ENCODE peak calls at places on chromosome 18, in four cellular contexts. B, T, I and G are unnamed samples. For H3K4me1, the result is how much of the 10 kb centered on the place peaks cover.

GRCh38 chr18:72692595-72692994 is 148.5 kb upstream of the CBLN2 start:
- DNase-seq in T (no peak), I (no peak), B (no peak), G (no peak)

GRCh38 chr18:51194604-51195003 is 2.9 kb downstream of the MEX3C start:
- DNase-seq in T (no peak), B (no peak), I (peak), G (peak)

GRCh38 chr18:79847606-79848293 is 50.0 kb downstream of the KCNG2 start:
- DNase-seq in T (no peak), I (no peak), B (no peak), G (no peak)

GRCh38 chr18:45505497-45506206 is 109.6 kb upstream of the SLC14A2 start:
- DNase-seq in T (no peak), B (peak), I (peak), G (peak)

GRCh38 chr18:22428672-22429071 is 11.0 kb upstream of the CTAGE1 start:
- DNase-seq in T (peak), I (peak), B (peak), G (peak)

GRCh38 chr18:45413180-45413836 is 202.0 kb upstream of the SLC14A2 start:
- DNase-seq in B (no peak), I (no peak), T (no peak), G (peak)

GRCh38 chr18:46067431-46068007 is 4.5 kb downstream of the PSTPIP2 start:
- DNase-seq in B (peak), I (peak), T (peak), G (no peak)

GRCh38 chr18:36895606-36896005 is 66.7 kb downstream of the KIAA1328 start:
- DNase-seq in T (no peak), I (no peak), B (no peak), G (no peak)

GRCh38 chr18:41674466-41674865 is 280.6 kb upstream of the PIK3C3 start:
- DNase-seq in T (no peak), B (no peak), I (no peak), G (no peak)

GRCh38 chr18:12264854-12265253 is 10.7 kb downstream of the CIDEA start:
- DNase-seq in T (no peak), I (no peak), B (no peak), G (no peak)

GRCh38 chr18:31402026-31402373 is 25.4 kb downstream of the DSG4 start:
- DNase-seq in B (no peak), I (no peak), T (no peak), G (no peak)

GRCh38 chr18:13617826-13618515 is 108.4 kb downstream of the FAM210A start:
- DNase-seq in B (no peak), I (no peak), T (no peak), G (no peak)

GRCh38 chr18:51290864-51291263 is 93.4 kb upstream of the MEX3C start:
- DNase-seq in T (no peak), B (no peak), I (no peak), G (no peak)

GRCh38 chr18:21741511-21742322 is 1.1 kb downstream of the MIB1 start:
- DNase-seq in I (peak), T (peak), B (peak), G (peak)

GRCh38 chr18:54743596-54743995 is 84.7 kb upstream of the RAB27B start:
- DNase-seq in B (no peak), I (no peak), T (no peak), G (no peak)

GRCh38 chr18:37543321-37543720 is 22.3 kb downstream of the CELF4 start:
- DNase-seq in I (no peak), B (no peak), T (no peak), G (no peak)

GRCh38 chr18:23683155-23683554 is 6.1 kb upstream of the LAMA3 start:
- DNase-seq in I (no peak), T (no peak), B (no peak), G (no peak)

GRCh38 chr18:23784811-23785245 is 95.6 kb downstream of the LAMA3 start:
- DNase-seq in T (peak), I (peak), B (peak), G (peak)

GRCh38 chr18:6488956-6489355 is 74.2 kb upstream of the L3MBTL4 start:
- DNase-seq in T (peak), B (no peak), I (no peak), G (no peak)

GRCh38 chr18:54899500-54899899 is 59.8 kb downstream of the CCDC68 start:
- DNase-seq in I (no peak), T (no peak), B (no peak), G (no peak)

GRCh38 chr18:76450912-76451421 is 44.1 kb downstream of the ZNF516 start:
- DNase-seq in B (peak), I (peak), T (peak), G (peak)

GRCh38 chr18:49667462-49667861 is 105.6 kb downstream of the LIPG start:
- DNase-seq in T (no peak), I (no peak), B (no peak), G (no peak)

GRCh38 chr18:76736309-76736708 is 86.0 kb upstream of the ZNF236 start:
- DNase-seq in B (no peak), I (no peak), T (no peak), G (no peak)

GRCh38 chr18:3593381-3593903 is 143.5 kb downstream of the TGIF1 start:
- DNase-seq in B (peak), I (peak), T (peak), G (peak)

GRCh38 chr18:2627821-2628276 is 27.7 kb upstream of the SMCHD1 start:
- DNase-seq in I (peak), T (peak), B (peak), G (peak)

GRCh38 chr18:24118750-24119577 is 19.9 kb upstream of the CABYR start:
- DNase-seq in B (peak), I (peak), T (peak), G (peak)

GRCh38 chr18:58262581-58262980 is 218.6 kb downstream of the NEDD4L start:
- DNase-seq in I (no peak), B (no peak), T (no peak), G (no peak)

GRCh38 chr18:58263733-58264469 is 219.9 kb downstream of the NEDD4L start:
- DNase-seq in T (peak), B (peak), I (peak), G (no peak)

GRCh38 chr18:58266291-58266690 is 222.3 kb downstream of the NEDD4L start:
- DNase-seq in T (peak), B (no peak), I (no peak), G (no peak)

GRCh38 chr18:58264846-58265245 is 220.8 kb downstream of the NEDD4L start:
- DNase-seq in T (no peak), B (no peak), I (no peak), G (no peak)

GRCh38 chr18:58263055-58263732 is 219.2 kb downstream of the NEDD4L start:
- DNase-seq in T (peak), I (peak), B (peak), G (no peak)
- H3K9ac ChIP-seq in T (no peak), I (no peak), B (peak), G (no peak)

GRCh38 chr18:47912343-47912742 is 18.1 kb downstream of the SMAD2 start:
- DNase-seq in T (no peak), B (peak), I (no peak), G (peak)
- H3K4me1 ChIP-seq in T (under half), B (under half), I (under half), G (under half)

GRCh38 chr18:8800041-8800441 is 94.7 kb downstream of the MTCL1 start:
- DNase-seq in B (no peak), I (peak), T (peak), G (no peak)
- H3K4me3 ChIP-seq in B (no peak), I (no peak), T (peak), G (peak)

DNA sequence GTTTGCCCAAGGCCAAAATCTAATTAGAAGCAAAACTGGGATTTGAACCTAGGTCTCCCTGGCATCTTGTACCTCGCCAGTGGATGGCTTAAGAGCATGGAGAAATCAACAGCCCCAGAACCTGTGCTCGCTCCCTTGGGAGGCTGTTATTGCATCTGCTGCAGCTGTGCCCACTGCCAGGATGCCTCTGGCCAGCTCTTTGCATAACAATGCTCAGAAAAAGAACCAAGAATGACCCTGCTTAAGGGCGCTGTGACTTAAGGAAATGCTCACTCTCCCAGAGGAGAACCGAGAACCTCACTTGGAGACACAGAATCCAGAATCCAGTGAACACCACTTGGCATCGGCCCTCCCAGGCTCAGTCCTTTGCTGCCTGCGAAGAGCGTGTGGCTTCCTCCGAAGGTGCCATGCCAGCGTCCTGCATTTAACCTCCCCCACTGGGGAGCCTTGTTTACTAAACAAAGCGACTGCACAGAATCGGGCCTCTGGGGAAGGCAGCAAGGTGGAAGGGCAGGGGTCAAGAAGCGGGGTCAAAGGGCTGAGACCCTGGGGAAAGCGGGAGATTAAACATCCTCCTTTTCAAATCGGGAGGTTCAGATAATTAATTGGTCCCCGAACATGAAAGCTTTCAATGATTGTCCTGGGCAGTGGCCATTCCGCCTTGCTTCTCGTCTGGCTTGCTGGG is 71.0 kb upstream of the BOD1L2 start:
- DNase-seq in I (no peak), T (no peak), B (no peak), G (no peak)
- H3K9ac ChIP-seq in I (no peak), T (no peak), B (no peak), G (no peak)

DNA sequence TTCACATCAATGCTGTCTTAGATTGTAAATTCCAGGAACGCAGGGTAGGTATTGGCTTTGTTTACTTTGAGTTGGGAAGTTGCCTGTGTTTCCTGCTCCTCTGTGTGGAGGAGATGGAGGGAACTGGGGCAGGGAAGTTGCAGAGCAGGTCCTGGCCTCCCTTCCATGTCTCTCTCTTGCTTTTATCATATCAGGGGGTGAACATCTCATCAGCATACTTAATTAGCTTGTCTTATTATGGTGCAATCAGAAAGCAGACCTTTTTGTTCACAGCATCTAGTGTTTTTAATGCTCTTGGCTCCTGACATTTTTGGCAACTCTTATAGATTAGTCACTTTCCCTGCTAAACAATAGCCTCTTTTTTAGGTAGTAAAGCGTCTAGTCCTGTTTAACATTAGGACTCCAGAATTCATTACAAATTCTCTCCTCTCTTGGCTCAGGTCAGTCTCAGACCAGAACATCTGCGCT is 11.5 kb upstream of the DIPK1C start:
- DNase-seq in I (peak), T (no peak), B (no peak), G (no peak)
- H3K4me1 ChIP-seq in I (under half), T (under half), B (under half), G (under half)

GRCh38 chr18:11219571-11219970 is 70.2 kb upstream of the PIEZO2 start:
- DNase-seq in B (no peak), I (no peak), T (no peak), G (peak)

DNA sequence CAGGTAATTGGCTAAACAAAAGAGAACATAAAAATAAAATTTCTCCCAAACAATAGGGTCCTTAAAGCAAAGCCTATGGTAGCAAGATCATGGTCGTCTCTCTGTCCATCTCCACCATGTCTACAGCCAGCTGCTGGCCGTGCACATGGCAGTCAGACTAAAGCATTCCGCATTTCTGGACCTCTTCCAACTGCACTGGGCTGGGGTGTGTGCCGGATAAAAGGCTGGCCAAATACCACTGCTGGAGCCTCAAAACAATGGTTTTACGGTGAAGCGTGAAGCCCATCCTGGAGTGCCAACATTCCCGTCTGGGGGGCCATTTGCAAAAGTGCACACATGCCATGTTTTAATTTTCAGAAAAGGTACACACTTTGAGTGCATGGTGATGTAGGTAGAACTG is 74.8 kb upstream of the PIEZO2 start:
- DNase-seq in I (no peak), T (no peak), B (no peak), G (no peak)
- H3K4me3 ChIP-seq in I (no peak), T (no peak), B (no peak), G (no peak)

DNA sequence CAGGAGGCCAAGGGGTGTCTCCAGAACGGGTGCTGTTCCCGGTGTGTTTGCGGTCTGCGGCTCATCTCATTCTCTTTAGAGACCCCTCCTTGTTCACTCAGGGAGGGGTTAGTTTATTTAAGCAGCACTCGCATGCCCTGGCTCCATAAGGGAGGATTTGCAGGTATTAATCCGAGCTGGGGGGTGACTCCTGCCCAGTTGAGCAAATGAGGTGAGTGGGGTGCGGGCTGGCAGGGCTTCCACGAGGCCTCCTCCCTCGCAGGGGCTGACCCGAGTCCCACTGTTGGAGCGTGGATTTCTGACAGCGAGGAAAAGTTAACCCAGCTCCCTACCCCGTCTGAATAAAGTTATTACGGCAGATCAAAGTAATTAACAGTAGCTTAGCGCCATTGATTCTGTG is 371.8 kb upstream of the SALL3 start:
- DNase-seq in T (no peak), I (no peak), B (no peak), G (no peak)
- H3K9ac ChIP-seq in T (no peak), I (no peak), B (no peak), G (no peak)

GRCh38 chr18:63284861-63285260 is 34.7 kb downstream of the BCL2 start:
- DNase-seq in I (no peak), T (no peak), B (no peak), G (no peak)

GRCh38 chr18:63285332-63285731 is 34.2 kb downstream of the BCL2 start:
- DNase-seq in T (no peak), I (no peak), B (no peak), G (no peak)

GRCh38 chr18:63286926-63287325 is 32.6 kb downstream of the BCL2 start:
- DNase-seq in T (no peak), I (no peak), B (no peak), G (no peak)

GRCh38 chr18:63283305-63283704 is 36.3 kb downstream of the BCL2 start:
- DNase-seq in I (no peak), T (no peak), B (no peak), G (no peak)

GRCh38 chr18:63284173-63284765 is 35.3 kb downstream of the BCL2 start:
- DNase-seq in B (no peak), I (no peak), T (no peak), G (no peak)
- H3K4me1 ChIP-seq in B (under half), I (under half), T (under half), G (under half)

DNA sequence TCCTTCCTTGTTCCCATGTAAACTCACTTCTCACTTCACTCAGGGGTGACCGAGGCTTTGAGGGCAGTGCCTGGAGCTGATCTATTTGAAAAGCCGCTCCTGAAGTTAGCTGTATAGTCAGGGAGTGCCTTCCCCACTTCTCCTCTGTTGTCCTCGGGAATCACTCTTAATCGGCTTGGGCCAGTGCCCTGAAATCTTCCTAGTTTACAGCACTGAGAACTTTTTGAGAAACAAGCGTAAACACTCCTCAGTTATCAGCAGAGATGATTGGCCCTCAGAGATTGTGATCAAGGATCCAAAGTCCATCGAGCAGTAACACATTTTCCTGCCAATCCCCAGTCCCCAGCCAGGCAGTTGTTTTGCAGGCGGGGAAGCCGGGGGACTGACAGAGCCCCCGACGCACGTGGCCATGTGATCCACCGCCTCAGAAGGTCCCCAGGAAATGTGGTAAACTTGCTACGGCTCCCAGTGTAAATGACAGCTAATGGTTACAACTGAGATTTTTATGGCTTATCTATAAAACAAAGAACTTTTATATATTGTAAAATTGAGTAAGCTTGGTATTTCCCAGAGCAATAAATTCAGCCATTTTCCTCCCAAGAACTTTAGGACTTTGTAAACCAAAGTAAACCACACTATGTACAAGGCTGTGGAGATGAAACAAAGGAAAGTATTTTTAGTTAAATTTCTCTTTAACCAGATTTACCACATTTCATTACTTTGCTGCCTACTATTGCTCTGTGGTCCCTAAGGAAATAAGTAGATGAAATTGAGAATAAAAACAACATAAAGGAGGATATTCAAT is 53.5 kb downstream of the C18orf63 start:
- DNase-seq in B (no peak), T (no peak), I (no peak), G (no peak)
- H3K4me3 ChIP-seq in B (no peak), T (no peak), I (no peak), G (peak)